ENCODE peak calls at places on chromosomes 16 and 17, in ten cellular contexts. One of them, this sample, is unnamed.

GRCh38 chr17:27671591-27671910 is 40.6 kb downstream of the LGALS9 start:
- DNase-seq in heart right ventricle: no peak
- DNase-seq in H1: no peak
- DNase-seq in IMR-90: no peak
- DNase-seq in WTC11: no peak
- DNase-seq in HFF-Myc: no peak
- DNase-seq in PC-3: no peak
- DNase-seq in colonic mucosa: no peak
- DNase-seq in sigmoid colon: no peak
- DNase-seq in epithelial cell of esophagus: no peak
- DNase-seq in this sample: no peak

GRCh38 chr16:1464894-1465566 is 9.8 kb downstream of the CLCN7 start:
- DNase-seq in PC-3: no peak
- DNase-seq in heart right ventricle: no peak
- DNase-seq in epithelial cell of esophagus: no peak
- DNase-seq in sigmoid colon: no peak
- DNase-seq in colonic mucosa: no peak
- DNase-seq in HFF-Myc: no peak
- DNase-seq in IMR-90: no peak
- DNase-seq in H1: no peak
- DNase-seq in WTC11: peak; percentile 7
- DNase-seq in this sample: no peak

GRCh38 chr17:48551206-48551597 is 6.3 kb upstream of the HOXB2 start:
- DNase-seq in HFF-Myc: no peak
- DNase-seq in heart right ventricle: no peak
- DNase-seq in epithelial cell of esophagus: no peak
- DNase-seq in H1: no peak
- DNase-seq in PC-3: no peak
- DNase-seq in colonic mucosa: no peak
- DNase-seq in sigmoid colon: no peak
- DNase-seq in WTC11: no peak
- DNase-seq in IMR-90: peak; percentile 42
- DNase-seq in this sample: no peak

GRCh38 chr16:57696240-57696639 is 1.6 kb downstream of the DRC7 start:
- DNase-seq in IMR-90: no peak
- DNase-seq in PC-3: no peak
- DNase-seq in epithelial cell of esophagus: no peak
- DNase-seq in colonic mucosa: no peak
- DNase-seq in H1: no peak
- DNase-seq in HFF-Myc: no peak
- DNase-seq in heart right ventricle: no peak
- DNase-seq in WTC11: no peak
- DNase-seq in sigmoid colon: peak; percentile 35
- DNase-seq in this sample: no peak

GRCh38 chr17:2289878-2290478 is 13.6 kb downstream of the SMG6 start:
- DNase-seq in colonic mucosa: no peak
- DNase-seq in WTC11: no peak
- DNase-seq in heart right ventricle: no peak
- DNase-seq in H1: no peak
- DNase-seq in epithelial cell of esophagus: no peak
- DNase-seq in PC-3: peak; percentile 14
- DNase-seq in HFF-Myc: no peak
- DNase-seq in IMR-90: peak; percentile 40
- DNase-seq in sigmoid colon: no peak
- DNase-seq in this sample: no peak

GRCh38 chr16:52586159-52586558 is 39.2 kb upstream of the TOX3 start:
- DNase-seq in colonic mucosa: no peak
- DNase-seq in WTC11: no peak
- DNase-seq in epithelial cell of esophagus: no peak
- DNase-seq in IMR-90: no peak
- DNase-seq in sigmoid colon: no peak
- DNase-seq in PC-3: no peak
- DNase-seq in HFF-Myc: no peak
- DNase-seq in heart right ventricle: no peak
- DNase-seq in H1: no peak
- DNase-seq in this sample: no peak

GRCh38 chr16:84603115-84603816 is 14.6 kb downstream of the COTL1 start:
- DNase-seq in HFF-Myc: peak; percentile 77
- DNase-seq in epithelial cell of esophagus: peak; percentile 96
- DNase-seq in PC-3: peak; percentile 92
- DNase-seq in WTC11: no peak
- DNase-seq in sigmoid colon: peak; percentile 95
- DNase-seq in H1: no peak
- DNase-seq in IMR-90: peak; percentile 99
- DNase-seq in colonic mucosa: peak; percentile 60
- DNase-seq in heart right ventricle: peak; percentile 58
- DNase-seq in this sample: peak; percentile 97

GRCh38 chr16:88966986-88967799 is 9.8 kb downstream of the CBFA2T3 start:
- DNase-seq in H1: no peak
- DNase-seq in heart right ventricle: no peak
- DNase-seq in colonic mucosa: no peak
- DNase-seq in epithelial cell of esophagus: no peak
- DNase-seq in PC-3: no peak
- DNase-seq in sigmoid colon: no peak
- DNase-seq in HFF-Myc: no peak
- DNase-seq in IMR-90: no peak
- DNase-seq in WTC11: no peak
- DNase-seq in this sample: no peak

GRCh38 chr17:73532441-73532901 is 111.8 kb downstream of the SDK2 start:
- DNase-seq in epithelial cell of esophagus: no peak
- DNase-seq in heart right ventricle: no peak
- DNase-seq in PC-3: no peak
- DNase-seq in WTC11: no peak
- DNase-seq in HFF-Myc: no peak
- DNase-seq in IMR-90: no peak
- DNase-seq in colonic mucosa: no peak
- DNase-seq in sigmoid colon: no peak
- DNase-seq in H1: no peak
- DNase-seq in this sample: no peak

GRCh38 chr17:37813753-37814152 is 68.9 kb upstream of the HNF1B start:
- DNase-seq in epithelial cell of esophagus: peak; percentile 61
- DNase-seq in H1: no peak
- DNase-seq in heart right ventricle: no peak
- DNase-seq in HFF-Myc: no peak
- DNase-seq in colonic mucosa: no peak
- DNase-seq in IMR-90: peak; percentile 100
- DNase-seq in WTC11: no peak
- DNase-seq in sigmoid colon: no peak
- DNase-seq in PC-3: no peak
- DNase-seq in this sample: peak; percentile 48

GRCh38 chr16:23640669-23640958 is 496 bp downstream of the PALB2 start:
- DNase-seq in HFF-Myc: no peak
- DNase-seq in sigmoid colon: no peak
- DNase-seq in colonic mucosa: peak; percentile 20
- DNase-seq in heart right ventricle: no peak
- DNase-seq in PC-3: no peak
- DNase-seq in IMR-90: no peak
- DNase-seq in WTC11: no peak
- DNase-seq in epithelial cell of esophagus: peak; percentile 10
- DNase-seq in H1: peak; percentile 9
- DNase-seq in this sample: peak; percentile 0

DNA sequence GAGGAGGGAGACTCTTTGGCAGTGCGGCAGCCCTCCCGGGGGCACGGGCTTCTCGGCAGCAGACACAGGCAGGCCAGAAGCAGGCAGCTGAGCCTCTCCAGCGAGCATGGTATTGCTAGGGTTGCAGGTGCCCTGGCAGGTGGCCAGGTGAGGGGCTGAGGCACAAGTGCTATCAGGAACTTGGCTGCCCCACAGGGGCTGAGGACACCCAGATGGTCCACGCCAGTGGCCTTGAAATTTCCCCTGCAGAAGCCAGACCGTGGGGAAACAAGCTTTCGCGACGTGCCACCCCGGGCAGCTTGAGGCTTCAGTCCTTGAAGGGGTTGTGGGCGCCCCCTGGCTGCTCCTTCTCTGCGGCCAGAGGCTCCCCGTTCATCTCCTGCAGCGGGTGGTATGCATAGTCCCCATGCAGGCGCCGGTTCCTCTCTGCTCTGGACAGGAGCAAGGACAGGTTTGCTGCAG is 8.5 kb downstream of the NAGPA start:
- DNase-seq in IMR-90: no peak
- DNase-seq in sigmoid colon: no peak
- DNase-seq in colonic mucosa: peak; percentile 42
- DNase-seq in HFF-Myc: no peak
- DNase-seq in H1: peak; percentile 39
- DNase-seq in epithelial cell of esophagus: no peak
- DNase-seq in PC-3: no peak
- DNase-seq in heart right ventricle: peak; percentile 33
- DNase-seq in WTC11: peak; percentile 85
- DNase-seq in this sample: peak; percentile 10
- TF ChIP-seq CTCF in IMR-90: peak; percentile 22
- TF ChIP-seq CTCF in sigmoid colon: no peak
- TF ChIP-seq CTCF in colonic mucosa: no peak
- TF ChIP-seq CTCF in HFF-Myc: peak; percentile 61
- TF ChIP-seq CTCF in H1: peak; percentile 86
- TF ChIP-seq CTCF in epithelial cell of esophagus: no peak
- TF ChIP-seq CTCF in PC-3: peak; percentile 28
- TF ChIP-seq CTCF in heart right ventricle: peak; percentile 37
- TF ChIP-seq CTCF in WTC11: peak; percentile 45
- TF ChIP-seq CTCF in this sample: no peak

GRCh38 chr17:9158545-9159452 is 137.5 kb downstream of the NTN1 start:
- DNase-seq in sigmoid colon: peak; percentile 75
- DNase-seq in IMR-90: no peak
- DNase-seq in H1: no peak
- DNase-seq in HFF-Myc: no peak
- DNase-seq in heart right ventricle: no peak
- DNase-seq in colonic mucosa: no peak
- DNase-seq in PC-3: peak; percentile 53
- DNase-seq in WTC11: no peak
- DNase-seq in epithelial cell of esophagus: no peak
- DNase-seq in this sample: no peak

GRCh38 chr17:9166678-9167077 is 145.4 kb downstream of the NTN1 start:
- DNase-seq in sigmoid colon: no peak
- DNase-seq in HFF-Myc: no peak
- DNase-seq in H1: no peak
- DNase-seq in WTC11: no peak
- DNase-seq in epithelial cell of esophagus: no peak
- DNase-seq in colonic mucosa: no peak
- DNase-seq in IMR-90: no peak
- DNase-seq in PC-3: no peak
- DNase-seq in heart right ventricle: no peak
- DNase-seq in this sample: no peak

GRCh38 chr17:9162275-9162985 is 141.1 kb downstream of the NTN1 start:
- DNase-seq in IMR-90: no peak
- DNase-seq in colonic mucosa: no peak
- DNase-seq in H1: peak; percentile 51
- DNase-seq in PC-3: no peak
- DNase-seq in heart right ventricle: no peak
- DNase-seq in WTC11: peak; percentile 68
- DNase-seq in epithelial cell of esophagus: peak; percentile 13
- DNase-seq in sigmoid colon: no peak
- DNase-seq in HFF-Myc: no peak
- DNase-seq in this sample: no peak
- TF ChIP-seq CTCF in IMR-90: no peak
- TF ChIP-seq CTCF in colonic mucosa: no peak
- TF ChIP-seq CTCF in H1: peak; percentile 80
- TF ChIP-seq CTCF in PC-3: peak; percentile 14
- TF ChIP-seq CTCF in heart right ventricle: no peak
- TF ChIP-seq CTCF in WTC11: peak; percentile 54
- TF ChIP-seq CTCF in epithelial cell of esophagus: peak; percentile 29
- TF ChIP-seq CTCF in sigmoid colon: no peak
- TF ChIP-seq CTCF in HFF-Myc: peak; percentile 13
- TF ChIP-seq CTCF in this sample: no peak

GRCh38 chr16:21996923-21997692 is 3.8 kb downstream of the PDZD9 start:
- DNase-seq in IMR-90: no peak
- DNase-seq in sigmoid colon: no peak
- DNase-seq in H1: no peak
- DNase-seq in heart right ventricle: no peak
- DNase-seq in HFF-Myc: no peak
- DNase-seq in WTC11: no peak
- DNase-seq in colonic mucosa: no peak
- DNase-seq in epithelial cell of esophagus: no peak
- DNase-seq in PC-3: no peak
- DNase-seq in this sample: no peak

GRCh38 chr16:21997693-21998480 is 3.0 kb downstream of the PDZD9 start:
- DNase-seq in HFF-Myc: no peak
- DNase-seq in heart right ventricle: no peak
- DNase-seq in PC-3: no peak
- DNase-seq in sigmoid colon: no peak
- DNase-seq in colonic mucosa: peak; percentile 36
- DNase-seq in IMR-90: no peak
- DNase-seq in H1: no peak
- DNase-seq in WTC11: no peak
- DNase-seq in epithelial cell of esophagus: no peak
- DNase-seq in this sample: no peak

GRCh38 chr16:21991621-21992020 is 9.3 kb downstream of the PDZD9 start:
- DNase-seq in WTC11: no peak
- DNase-seq in IMR-90: no peak
- DNase-seq in PC-3: no peak
- DNase-seq in colonic mucosa: no peak
- DNase-seq in sigmoid colon: no peak
- DNase-seq in HFF-Myc: no peak
- DNase-seq in heart right ventricle: no peak
- DNase-seq in epithelial cell of esophagus: no peak
- DNase-seq in H1: no peak
- DNase-seq in this sample: no peak

GRCh38 chr16:21990381-21990944 is 10.5 kb downstream of the PDZD9 start:
- DNase-seq in PC-3: no peak
- DNase-seq in epithelial cell of esophagus: no peak
- DNase-seq in sigmoid colon: no peak
- DNase-seq in WTC11: no peak
- DNase-seq in heart right ventricle: no peak
- DNase-seq in H1: no peak
- DNase-seq in HFF-Myc: no peak
- DNase-seq in IMR-90: no peak
- DNase-seq in colonic mucosa: no peak
- DNase-seq in this sample: no peak

GRCh38 chr16:21994856-21995465 is 6.0 kb downstream of the PDZD9 start:
- DNase-seq in H1: no peak
- DNase-seq in colonic mucosa: no peak
- DNase-seq in PC-3: no peak
- DNase-seq in sigmoid colon: no peak
- DNase-seq in heart right ventricle: no peak
- DNase-seq in IMR-90: no peak
- DNase-seq in WTC11: no peak
- DNase-seq in HFF-Myc: no peak
- DNase-seq in epithelial cell of esophagus: no peak
- DNase-seq in this sample: no peak
- TF ChIP-seq CTCF in H1: no peak
- TF ChIP-seq CTCF in colonic mucosa: no peak
- TF ChIP-seq CTCF in PC-3: no peak
- TF ChIP-seq CTCF in sigmoid colon: no peak
- TF ChIP-seq CTCF in heart right ventricle: no peak
- TF ChIP-seq CTCF in IMR-90: no peak
- TF ChIP-seq CTCF in WTC11: no peak
- TF ChIP-seq CTCF in HFF-Myc: no peak
- TF ChIP-seq CTCF in epithelial cell of esophagus: no peak
- TF ChIP-seq CTCF in this sample: no peak

DNA sequence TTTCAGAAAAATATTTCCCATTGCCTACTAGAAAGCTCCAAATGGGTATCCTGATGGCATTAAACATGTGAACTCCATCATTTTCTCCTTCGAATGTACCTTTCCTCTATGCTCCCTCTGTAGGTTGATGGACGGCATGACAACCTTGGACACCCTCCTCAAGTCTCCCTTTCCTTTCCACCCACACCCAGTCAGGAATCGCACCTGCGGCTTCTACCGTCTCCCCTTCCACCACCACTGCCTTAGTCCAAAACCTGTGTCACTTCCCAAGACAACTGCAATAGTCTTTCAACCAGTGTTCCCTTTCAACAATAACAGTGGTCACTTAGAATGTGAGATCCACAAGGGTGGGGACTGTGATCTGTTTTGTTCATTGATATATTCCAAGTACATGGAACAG is 233.1 kb upstream of the AXIN2 start:
- DNase-seq in WTC11: peak; percentile 42
- DNase-seq in sigmoid colon: no peak
- DNase-seq in PC-3: peak; percentile 82
- DNase-seq in HFF-Myc: no peak
- DNase-seq in IMR-90: peak; percentile 13
- DNase-seq in H1: no peak
- DNase-seq in epithelial cell of esophagus: peak; percentile 51
- DNase-seq in heart right ventricle: no peak
- DNase-seq in colonic mucosa: peak; percentile 39
- DNase-seq in this sample: peak; percentile 65
- TF ChIP-seq CTCF in WTC11: peak; percentile 56
- TF ChIP-seq CTCF in sigmoid colon: no peak
- TF ChIP-seq CTCF in PC-3: peak; percentile 88
- TF ChIP-seq CTCF in HFF-Myc: peak; percentile 49
- TF ChIP-seq CTCF in IMR-90: peak; percentile 41
- TF ChIP-seq CTCF in H1: peak; percentile 76
- TF ChIP-seq CTCF in epithelial cell of esophagus: peak; percentile 73
- TF ChIP-seq CTCF in heart right ventricle: peak; percentile 32
- TF ChIP-seq CTCF in colonic mucosa: peak; percentile 40
- TF ChIP-seq CTCF in this sample: peak; percentile 64